ENCODE peak calls at places on chromosome 20, in five cellular contexts. One of them, this sample, is unnamed.

GRCh38 chr20:61516398-61517208 is 264.5 kb downstream of the CDH4 start:
- DNase-seq in mesenchymal stem cell: peak
- DNase-seq in neuronal stem cell: no peak
- DNase-seq in trophoblast cell: no peak
- DNase-seq in H1: no peak
- DNase-seq in this sample: no peak

GRCh38 chr20:36988494-36988966 is 37.0 kb upstream of the SAMHD1 start:
- DNase-seq in mesenchymal stem cell: no peak
- DNase-seq in trophoblast cell: no peak
- DNase-seq in neuronal stem cell: no peak
- DNase-seq in H1: no peak
- DNase-seq in this sample: no peak

GRCh38 chr20:2746636-2747265 is 53.7 kb downstream of the CPXM1 start:
- DNase-seq in H1: no peak
- DNase-seq in mesenchymal stem cell: no peak
- DNase-seq in trophoblast cell: no peak
- DNase-seq in neuronal stem cell: no peak
- DNase-seq in this sample: no peak

GRCh38 chr20:18288748-18289705 is 700 bp downstream of the ZNF133 start:
- DNase-seq in mesenchymal stem cell: peak
- DNase-seq in H1: peak
- DNase-seq in trophoblast cell: no peak
- DNase-seq in neuronal stem cell: no peak
- DNase-seq in this sample: no peak

GRCh38 chr20:4949833-4950178 is 51.5 kb downstream of the SLC23A2 start:
- DNase-seq in neuronal stem cell: no peak
- DNase-seq in H1: no peak
- DNase-seq in mesenchymal stem cell: peak
- DNase-seq in trophoblast cell: peak
- DNase-seq in this sample: no peak

GRCh38 chr20:5862703-5863039 is 87.7 kb downstream of the TRMT6 start:
- DNase-seq in trophoblast cell: no peak
- DNase-seq in neuronal stem cell: no peak
- DNase-seq in mesenchymal stem cell: no peak
- DNase-seq in H1: no peak
- DNase-seq in this sample: no peak

GRCh38 chr20:10369723-10370090 is 64.3 kb downstream of the MKKS start:
- DNase-seq in trophoblast cell: no peak
- DNase-seq in mesenchymal stem cell: no peak
- DNase-seq in neuronal stem cell: no peak
- DNase-seq in H1: no peak
- DNase-seq in this sample: no peak

GRCh38 chr20:33689973-33690372 is 3.8 kb upstream of the E2F1 start:
- DNase-seq in mesenchymal stem cell: peak
- DNase-seq in trophoblast cell: no peak
- DNase-seq in H1: no peak
- DNase-seq in neuronal stem cell: no peak
- DNase-seq in this sample: no peak

GRCh38 chr20:46362931-46363872 is 43.2 kb downstream of the ELMO2 start:
- DNase-seq in H1: no peak
- DNase-seq in mesenchymal stem cell: no peak
- DNase-seq in trophoblast cell: no peak
- DNase-seq in neuronal stem cell: no peak
- DNase-seq in this sample: no peak

GRCh38 chr20:53332022-53332824 is 261.4 kb downstream of the ZNF217 start:
- DNase-seq in H1: no peak
- DNase-seq in mesenchymal stem cell: no peak
- DNase-seq in trophoblast cell: no peak
- DNase-seq in neuronal stem cell: no peak
- DNase-seq in this sample: no peak

GRCh38 chr20:53329781-53330180 is 263.9 kb downstream of the ZNF217 start:
- DNase-seq in neuronal stem cell: no peak
- DNase-seq in H1: no peak
- DNase-seq in trophoblast cell: no peak
- DNase-seq in mesenchymal stem cell: no peak
- DNase-seq in this sample: no peak

GRCh38 chr20:53331151-53331973 is 262.3 kb downstream of the ZNF217 start:
- DNase-seq in mesenchymal stem cell: peak
- DNase-seq in neuronal stem cell: no peak
- DNase-seq in trophoblast cell: peak
- DNase-seq in H1: no peak
- DNase-seq in this sample: peak

GRCh38 chr20:53330744-53331143 is 262.9 kb downstream of the ZNF217 start:
- DNase-seq in neuronal stem cell: no peak
- DNase-seq in mesenchymal stem cell: peak
- DNase-seq in trophoblast cell: no peak
- DNase-seq in H1: no peak
- DNase-seq in this sample: no peak

DNA sequence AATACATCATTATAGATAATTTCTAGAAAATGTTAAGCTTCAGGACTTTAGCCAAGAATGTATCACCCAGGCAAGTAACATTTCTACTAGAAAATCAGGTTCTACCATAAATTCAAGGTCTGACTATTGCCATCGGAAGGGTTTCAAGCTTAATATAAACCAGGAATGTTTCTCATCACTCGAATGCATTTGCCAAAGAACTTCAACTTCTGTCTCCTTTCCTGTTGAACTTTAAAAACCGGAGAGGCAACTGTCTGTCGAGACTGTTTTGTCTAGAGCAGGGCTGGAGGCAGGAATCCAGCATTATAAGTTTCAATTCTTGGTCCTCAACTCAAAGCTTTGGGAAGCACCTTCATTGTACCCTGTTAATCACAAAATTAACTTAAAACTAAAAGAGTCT is 264.7 kb downstream of the ZNF217 start:
- DNase-seq in trophoblast cell: no peak
- DNase-seq in H1: no peak
- DNase-seq in mesenchymal stem cell: no peak
- DNase-seq in neuronal stem cell: no peak
- DNase-seq in this sample: no peak
- H2BK12ac ChIP-seq in trophoblast cell: no peak
- H2BK12ac ChIP-seq in H1: no peak
- H2BK12ac ChIP-seq in mesenchymal stem cell: no peak
- H2BK12ac ChIP-seq in neuronal stem cell: no peak
- H2BK12ac ChIP-seq in this sample: no peak

DNA sequence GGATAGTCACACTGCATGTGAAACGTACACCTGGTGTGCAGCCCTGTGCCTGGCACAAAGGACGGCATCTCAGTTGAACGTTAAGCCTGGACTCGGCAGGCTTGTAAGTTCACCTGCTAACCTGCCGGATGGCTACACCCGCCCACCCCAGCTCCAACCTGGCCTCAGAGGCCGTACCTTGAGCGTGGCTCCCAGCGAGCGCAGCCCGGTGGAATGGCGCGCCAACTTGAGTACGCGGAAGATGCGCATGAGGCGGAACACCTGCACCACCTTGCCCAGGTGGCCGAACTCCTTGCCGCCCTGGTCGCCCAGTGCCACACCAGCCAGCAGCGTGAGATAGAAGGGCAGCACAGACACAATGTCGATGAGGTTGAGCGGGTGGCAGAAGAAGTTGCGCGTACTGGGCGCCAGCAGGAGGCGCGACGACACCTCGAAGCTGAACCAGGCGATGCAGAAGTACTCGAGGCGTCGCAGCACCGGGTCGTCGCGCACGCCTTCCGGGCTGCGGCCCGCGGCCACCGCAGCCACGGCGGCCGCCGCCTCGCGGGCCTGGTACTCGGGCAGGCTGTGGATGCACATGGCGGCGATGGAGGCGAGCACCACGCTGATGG is 3.3 kb downstream of the KCNS1 start:
- DNase-seq in trophoblast cell: no peak
- DNase-seq in mesenchymal stem cell: no peak
- DNase-seq in neuronal stem cell: no peak
- DNase-seq in H1: no peak
- DNase-seq in this sample: peak
- H3K4me2 ChIP-seq in trophoblast cell: no peak
- H3K4me2 ChIP-seq in mesenchymal stem cell: no peak
- H3K4me2 ChIP-seq in neuronal stem cell: no peak
- H3K4me2 ChIP-seq in H1: peak
- H3K4me2 ChIP-seq in this sample: no peak

GRCh38 chr20:51393566-51393965 is 149.0 kb downstream of the NFATC2 start:
- DNase-seq in mesenchymal stem cell: no peak
- DNase-seq in H1: no peak
- DNase-seq in trophoblast cell: no peak
- DNase-seq in neuronal stem cell: no peak
- DNase-seq in this sample: no peak
- H2BK12ac ChIP-seq in mesenchymal stem cell: no peak
- H2BK12ac ChIP-seq in H1: no peak
- H2BK12ac ChIP-seq in trophoblast cell: no peak
- H2BK12ac ChIP-seq in neuronal stem cell: no peak
- H2BK12ac ChIP-seq in this sample: no peak

GRCh38 chr20:50460115-50460607 is 50.0 kb upstream of the PTPN1 start:
- DNase-seq in mesenchymal stem cell: no peak
- DNase-seq in neuronal stem cell: no peak
- DNase-seq in H1: no peak
- DNase-seq in trophoblast cell: no peak
- DNase-seq in this sample: no peak

GRCh38 chr20:50453533-50453932 is 56.6 kb upstream of the PTPN1 start:
- DNase-seq in H1: no peak
- DNase-seq in mesenchymal stem cell: no peak
- DNase-seq in trophoblast cell: no peak
- DNase-seq in neuronal stem cell: no peak
- DNase-seq in this sample: no peak

GRCh38 chr20:50456452-50457324 is 53.5 kb upstream of the PTPN1 start:
- DNase-seq in trophoblast cell: no peak
- DNase-seq in mesenchymal stem cell: no peak
- DNase-seq in H1: no peak
- DNase-seq in neuronal stem cell: no peak
- DNase-seq in this sample: no peak

GRCh38 chr20:50459124-50459918 is 50.9 kb upstream of the PTPN1 start:
- DNase-seq in mesenchymal stem cell: no peak
- DNase-seq in trophoblast cell: no peak
- DNase-seq in H1: no peak
- DNase-seq in neuronal stem cell: no peak
- DNase-seq in this sample: no peak

GRCh38 chr20:50455656-50456451 is 54.3 kb upstream of the PTPN1 start:
- DNase-seq in mesenchymal stem cell: no peak
- DNase-seq in neuronal stem cell: no peak
- DNase-seq in H1: no peak
- DNase-seq in trophoblast cell: no peak
- DNase-seq in this sample: no peak
- H3K4me2 ChIP-seq in mesenchymal stem cell: no peak
- H3K4me2 ChIP-seq in neuronal stem cell: no peak
- H3K4me2 ChIP-seq in H1: no peak
- H3K4me2 ChIP-seq in trophoblast cell: no peak
- H3K4me2 ChIP-seq in this sample: no peak

GRCh38 chr20:1169224-1169623 is 15.6 kb downstream of the TMEM74B start:
- DNase-seq in H1: no peak
- DNase-seq in mesenchymal stem cell: no peak
- DNase-seq in neuronal stem cell: no peak
- DNase-seq in trophoblast cell: no peak
- DNase-seq in this sample: no peak
- H2BK12ac ChIP-seq in H1: no peak
- H2BK12ac ChIP-seq in mesenchymal stem cell: no peak
- H2BK12ac ChIP-seq in neuronal stem cell: no peak
- H2BK12ac ChIP-seq in trophoblast cell: no peak
- H2BK12ac ChIP-seq in this sample: no peak

GRCh38 chr20:23659989-23660837 is 22.5 kb upstream of the CST3 start:
- DNase-seq in mesenchymal stem cell: no peak
- DNase-seq in neuronal stem cell: no peak
- DNase-seq in H1: no peak
- DNase-seq in trophoblast cell: no peak
- DNase-seq in this sample: no peak
- H3K4me2 ChIP-seq in mesenchymal stem cell: no peak
- H3K4me2 ChIP-seq in neuronal stem cell: no peak
- H3K4me2 ChIP-seq in H1: no peak
- H3K4me2 ChIP-seq in trophoblast cell: no peak
- H3K4me2 ChIP-seq in this sample: no peak

DNA sequence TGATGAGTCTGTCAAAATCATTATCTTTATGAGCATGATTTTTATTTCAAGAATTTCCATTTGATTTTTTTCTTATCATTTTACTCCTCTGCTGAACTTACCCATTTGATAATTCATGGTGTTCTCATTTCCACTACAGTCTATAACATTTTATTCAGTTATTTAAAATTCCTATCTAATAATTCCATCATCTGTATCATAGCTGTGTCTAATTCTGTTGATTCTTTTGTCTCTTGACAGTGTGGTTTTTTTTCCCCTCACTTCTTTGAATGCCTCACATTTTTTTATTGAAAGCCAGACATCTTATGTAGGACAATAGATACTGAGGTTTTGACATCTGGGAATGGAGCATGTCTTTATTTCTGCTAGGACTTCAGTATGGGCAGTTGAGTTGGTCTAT is 16.5 kb upstream of the APCDD1L start:
- DNase-seq in H1: no peak
- DNase-seq in trophoblast cell: no peak
- DNase-seq in mesenchymal stem cell: no peak
- DNase-seq in neuronal stem cell: no peak
- DNase-seq in this sample: no peak
- H2BK12ac ChIP-seq in H1: no peak
- H2BK12ac ChIP-seq in trophoblast cell: no peak
- H2BK12ac ChIP-seq in mesenchymal stem cell: no peak
- H2BK12ac ChIP-seq in neuronal stem cell: no peak
- H2BK12ac ChIP-seq in this sample: no peak

GRCh38 chr20:16243470-16243869 is 329.8 kb downstream of the KIF16B start:
- DNase-seq in neuronal stem cell: no peak
- DNase-seq in H1: no peak
- DNase-seq in trophoblast cell: no peak
- DNase-seq in mesenchymal stem cell: no peak
- DNase-seq in this sample: no peak

GRCh38 chr20:16246870-16247269 is 326.4 kb downstream of the KIF16B start:
- DNase-seq in H1: no peak
- DNase-seq in neuronal stem cell: no peak
- DNase-seq in trophoblast cell: no peak
- DNase-seq in mesenchymal stem cell: no peak
- DNase-seq in this sample: no peak

GRCh38 chr20:16241911-16242310 is 331.3 kb downstream of the KIF16B start:
- DNase-seq in trophoblast cell: no peak
- DNase-seq in mesenchymal stem cell: no peak
- DNase-seq in H1: no peak
- DNase-seq in neuronal stem cell: no peak
- DNase-seq in this sample: no peak

GRCh38 chr20:16240355-16240754 is 332.9 kb downstream of the KIF16B start:
- DNase-seq in mesenchymal stem cell: no peak
- DNase-seq in neuronal stem cell: no peak
- DNase-seq in trophoblast cell: no peak
- DNase-seq in H1: no peak
- DNase-seq in this sample: no peak

DNA sequence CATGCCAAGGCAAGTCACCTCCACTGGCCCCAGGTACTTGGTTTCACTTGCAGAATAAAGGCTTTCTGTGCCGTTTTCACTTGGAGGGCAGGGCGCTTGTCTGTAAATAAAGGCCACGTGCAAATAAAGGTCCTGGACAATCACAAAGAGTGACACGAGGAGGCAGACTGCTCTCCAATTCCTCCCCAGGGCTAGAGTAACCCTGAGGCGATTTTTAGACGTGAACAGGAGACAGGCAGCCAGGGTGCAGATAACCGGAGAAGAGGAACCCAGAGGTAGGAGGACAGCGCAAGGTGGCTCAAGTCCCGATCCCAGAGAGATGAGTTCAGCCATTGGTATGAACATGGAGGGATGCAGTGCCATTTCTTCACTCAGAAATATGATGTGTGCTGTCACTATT is 327.4 kb downstream of the KIF16B start:
- DNase-seq in neuronal stem cell: no peak
- DNase-seq in H1: no peak
- DNase-seq in mesenchymal stem cell: no peak
- DNase-seq in trophoblast cell: peak
- DNase-seq in this sample: no peak
- H3K4me2 ChIP-seq in neuronal stem cell: no peak
- H3K4me2 ChIP-seq in H1: no peak
- H3K4me2 ChIP-seq in mesenchymal stem cell: no peak
- H3K4me2 ChIP-seq in trophoblast cell: no peak
- H3K4me2 ChIP-seq in this sample: no peak